ENCODE peak calls at places on chromosomes 13 and 19, in eight cellular contexts. W, S, Q, R, D, N, J and L are unnamed samples.

GRCh38 chr13:98556968-98557591 is 19.8 kb downstream of the STK24 start:
- DNase-seq in J (no peak), S (no peak), Q (no peak), R (peak), D (peak), W (no peak), N (no peak), L (no peak)

GRCh38 chr13:84118845-84119409 is 236.7 kb upstream of the SLITRK1 start:
- DNase-seq in J (no peak), Q (no peak), W (no peak), R (peak), S (no peak), D (peak), N (no peak), L (no peak)

GRCh38 chr13:92500192-92500591 is 726.4 kb upstream of the GPC6 start:
- DNase-seq in R (peak), Q (no peak), S (no peak), J (no peak), N (no peak), W (no peak), D (no peak), L (no peak)

GRCh38 chr13:87678353-87678752 is 7.2 kb downstream of the SLITRK5 start:
- DNase-seq in N (no peak), R (no peak), S (no peak), W (no peak), Q (no peak), D (no peak), J (no peak), L (no peak)

GRCh38 chr19:49347835-49348234 is 12.6 kb downstream of the CD37 start:
- DNase-seq in Q (no peak), R (peak), S (no peak), N (no peak), D (peak), W (peak), J (no peak), L (no peak)

GRCh38 chr19:36009633-36010379 is 1.2 kb upstream of the SYNE4 start:
- DNase-seq in D (no peak), J (no peak), Q (no peak), S (no peak), W (no peak), N (no peak), R (no peak), L (no peak)

GRCh38 chr13:42394361-42395065 is 122.6 kb downstream of the AKAP11 start:
- DNase-seq in D (no peak), R (no peak), S (no peak), N (no peak), J (no peak), Q (no peak), W (no peak), L (no peak)

GRCh38 chr19:40682431-40682964 is 8.0 kb downstream of the NUMBL start:
- DNase-seq in Q (no peak), N (no peak), W (no peak), D (no peak), S (no peak), J (no peak), R (no peak), L (no peak)

GRCh38 chr13:21663197-21663596 is 7.7 kb upstream of the FGF9 start:
- DNase-seq in D (no peak), R (no peak), N (no peak), Q (no peak), S (peak), W (no peak), J (no peak), L (no peak)

GRCh38 chr13:30255696-30256095 is 51.7 kb downstream of the KATNAL1 start:
- DNase-seq in W (no peak), S (no peak), D (no peak), Q (no peak), J (no peak), R (no peak), N (no peak), L (no peak)

GRCh38 chr13:97753942-97754670 is 199.4 kb upstream of the IPO5 start:
- DNase-seq in J (no peak), W (no peak), S (no peak), R (no peak), Q (no peak), D (no peak), N (no peak), L (no peak)

GRCh38 chr19:30109565-30109964 is 167.5 kb downstream of the URI1 start:
- DNase-seq in S (no peak), R (no peak), W (no peak), N (no peak), Q (no peak), J (no peak), D (no peak), L (no peak)

GRCh38 chr13:38417241-38417640 is 67.6 kb downstream of the UFM1 start:
- DNase-seq in W (no peak), N (no peak), J (no peak), Q (no peak), S (no peak), R (no peak), D (no peak), L (no peak)

GRCh38 chr19:13238891-13239534 is 88.8 kb downstream of the IER2 start:
- DNase-seq in D (no peak), W (no peak), N (no peak), J (no peak), Q (no peak), S (no peak), R (no peak), L (no peak)

GRCh38 chr19:16921766-16922591 is 33.2 kb downstream of the F2RL3 start:
- DNase-seq in D (no peak), N (no peak), J (no peak), S (no peak), Q (no peak), R (no peak), W (no peak), L (no peak)

GRCh38 chr13:36675213-36675536 is 1.4 kb downstream of the SERTM1 start:
- DNase-seq in J (no peak), D (no peak), W (no peak), S (no peak), N (no peak), Q (no peak), R (no peak), L (no peak)

GRCh38 chr13:41651413-41652068 is 194.2 kb downstream of the RGCC start:
- DNase-seq in D (no peak), S (no peak), W (no peak), Q (no peak), N (no peak), J (no peak), R (no peak), L (no peak)

GRCh38 chr13:25528266-25528665 is 156.5 kb downstream of the ATP8A2 start:
- DNase-seq in N (no peak), S (no peak), R (no peak), W (no peak), D (no peak), J (no peak), Q (no peak), L (no peak)

GRCh38 chr13:77596777-77597176 is 61.3 kb downstream of the SCEL start:
- DNase-seq in J (no peak), R (no peak), Q (no peak), D (no peak), N (no peak), S (no peak), W (no peak), L (no peak)

GRCh38 chr13:99322297-99323103 is 15.3 kb upstream of the GPR183 start:
- DNase-seq in D (peak), Q (no peak), W (peak), R (peak), J (peak), N (no peak), S (no peak), L (no peak)

GRCh38 chr19:38734176-38734425 is 10.2 kb downstream of the CAPN12 start:
- DNase-seq in Q (no peak), D (no peak), R (no peak), J (no peak), N (no peak), W (no peak), S (no peak), L (no peak)

GRCh38 chr13:76885203-76886004 is 801 bp downstream of the KCTD12 start:
- DNase-seq in N (peak), S (peak), R (peak), W (peak), J (peak), D (peak), Q (peak), L (peak)

GRCh38 chr19:36041831-36042230 is 9.2 kb upstream of the CLIP3 start:
- DNase-seq in S (no peak), R (peak), D (peak), J (no peak), W (peak), Q (no peak), N (no peak), L (no peak)

GRCh38 chr13:105336706-105337582 is 1198.5 kb downstream of the EFNB2 start:
- DNase-seq in J (no peak), R (peak), S (no peak), D (peak), W (no peak), Q (no peak), N (no peak), L (no peak)

GRCh38 chr19:46372901-46373572 is 26.1 kb downstream of the PPP5C start:
- DNase-seq in N (no peak), S (no peak), D (no peak), Q (no peak), W (peak), J (no peak), R (peak), L (no peak)

GRCh38 chr19:15526408-15526807 is 18.1 kb downstream of the CYP4F22 start:
- DNase-seq in N (no peak), Q (no peak), R (no peak), D (no peak), S (no peak), W (no peak), J (no peak), L (no peak)

GRCh38 chr13:31204592-31204991 is 4.8 kb downstream of the B3GLCT start:
- DNase-seq in D (peak), W (peak), S (peak), Q (no peak), R (peak), N (no peak), J (no peak), L (no peak)

GRCh38 chr13:98842074-98842473 is 89.6 kb upstream of the SLC15A1 start:
- DNase-seq in R (no peak), N (no peak), D (no peak), S (no peak), Q (no peak), W (no peak), J (no peak), L (no peak)

GRCh38 chr19:38043649-38044144 is 136.7 kb downstream of the SIPA1L3 start:
- DNase-seq in N (no peak), R (no peak), Q (no peak), S (no peak), W (no peak), D (no peak), J (no peak), L (no peak)

GRCh38 chr13:23796546-23796945 is 92.7 kb downstream of the MIPEP start:
- DNase-seq in N (no peak), Q (no peak), R (peak), J (no peak), W (no peak), S (no peak), D (no peak), L (no peak)

GRCh38 chr19:46985532-46986415 is 33.9 kb upstream of the NPAS1 start:
- DNase-seq in R (no peak), S (no peak), Q (no peak), W (no peak), N (no peak), J (no peak), D (no peak), L (no peak)

GRCh38 chr13:42867232-42867631 is 85.8 kb downstream of the FAM216B start:
- DNase-seq in R (no peak), Q (no peak), J (no peak), N (no peak), D (no peak), S (no peak), W (no peak), L (no peak)

GRCh38 chr19:768424-768823 is 17.5 kb downstream of the MISP start:
- DNase-seq in W (peak), D (peak), J (no peak), Q (no peak), N (no peak), S (no peak), R (peak), L (peak)

GRCh38 chr19:55694656-55695491 is 19.8 kb downstream of the EPN1 start:
- DNase-seq in W (no peak), S (no peak), J (no peak), D (no peak), Q (no peak), R (no peak), N (no peak), L (no peak)

GRCh38 chr19:34316741-34317241 is 48.2 kb upstream of the GPI start:
- DNase-seq in S (no peak), D (peak), W (no peak), Q (no peak), J (no peak), N (no peak), R (peak), L (no peak)

GRCh38 chr13:76307157-76307556 is 579.0 kb downstream of the KCTD12 start:
- DNase-seq in R (peak), S (no peak), Q (no peak), D (no peak), J (no peak), W (no peak), N (no peak), L (no peak)

GRCh38 chr19:39356647-39357046 is 14.4 kb downstream of the SAMD4B start:
- DNase-seq in R (no peak), J (no peak), Q (no peak), S (no peak), N (no peak), D (no peak), W (no peak), L (no peak)

GRCh38 chr13:101623469-101624209 is 171.2 kb downstream of the ITGBL1 start:
- DNase-seq in S (no peak), J (no peak), R (peak), W (no peak), N (no peak), D (peak), Q (no peak), L (no peak)

GRCh38 chr19:18972301-18972831 is 31.3 kb upstream of the HOMER3 start:
- DNase-seq in D (peak), R (peak), N (no peak), W (no peak), J (no peak), S (no peak), Q (no peak), L (no peak)